ENCODE peak calls at places on chromosomes 11 and 22, in seven cellular contexts. L is HAP-1; Q is non-pigmented ciliary epithelial cell; Y is activated CD8-positive, alpha-beta memory T cell treated with anti-CD3 and anti-CD28 coated beads, Interleukin-2, amount 10 ng/mL, durations not matched to agents 7 days and 5 days; A is cardiac fibroblast; W is suprapubic skin; K is nucleus accumbens. C is an unnamed sample.

GRCh38 chr11:1970956-1971355 is 23.8 kb downstream of the MRPL23 start:
- DNase-seq in L (no peak), A (no peak), K (no peak), W (peak; percentile 44), Q (no peak), Y (no peak), C (no peak)

GRCh38 chr11:93857413-93858185 is 7.2 kb upstream of the VSTM5 start:
- DNase-seq in L (no peak), A (peak; percentile 6), K (no peak), Q (no peak), Y (no peak), W (no peak), C (no peak)

GRCh38 chr11:80186687-80187086 is 745.9 kb upstream of the TENM4 start:
- DNase-seq in Q (no peak), A (no peak), W (no peak), K (no peak), L (no peak), Y (no peak), C (no peak)

GRCh38 chr22:38974170-38974825 is 7.8 kb upstream of the APOBEC3B start:
- DNase-seq in Y (no peak), W (no peak), Q (no peak), A (no peak), L (no peak), K (no peak), C (no peak)

GRCh38 chr22:31400023-31400397 is 606 bp downstream of the DRG1 start:
- DNase-seq in W (no peak), Q (no peak), L (no peak), K (no peak), A (peak; percentile 22), Y (no peak), C (no peak)

GRCh38 chr22:48844096-48844675 is 983.5 kb downstream of the BRD1 start:
- DNase-seq in Y (no peak), A (no peak), K (no peak), W (no peak), Q (no peak), L (no peak), C (no peak)

GRCh38 chr22:50303515-50303847 is 4.0 kb downstream of the PLXNB2 start:
- DNase-seq in Y (no peak), W (no peak), Q (no peak), A (no peak), L (no peak), K (peak; percentile 20), C (no peak)

GRCh38 chr22:45261407-45262088 is 20.9 kb upstream of the KIAA0930 start:
- DNase-seq in K (no peak), Y (no peak), L (no peak), W (no peak), Q (no peak), A (no peak), C (no peak)

GRCh38 chr22:28174509-28174908 is 255.5 kb upstream of the PITPNB start:
- DNase-seq in Y (no peak), L (no peak), W (no peak), A (no peak), Q (no peak), K (no peak), C (no peak)

GRCh38 chr11:79461144-79461543 is 20.3 kb upstream of the TENM4 start:
- DNase-seq in A (peak; percentile 61), K (no peak), Q (no peak), W (no peak), Y (no peak), L (peak; percentile 73), C (no peak)

GRCh38 chr22:31826443-31826842 is 72.6 kb downstream of the DEPDC5 start:
- DNase-seq in Q (no peak), L (no peak), Y (no peak), A (no peak), K (peak; percentile 41), W (no peak), C (no peak)